ENCODE peak calls at places on chromosome 6, in eight cellular contexts. U is stomach, F is right lobe of liver, B is thyroid gland, W is mammary epithelial cell, I is tibial artery, Q is right cardiac atrium, Y is heart left ventricle. S is an unnamed sample.
A peak's percentile ranks its signal among the peaks of the same experiment; 100 is the strongest.

GRCh38 chr6:123226398-123226797 is 230.4 kb downstream of the CLVS2 start:
- DNase-seq in U (no peak), F (no peak), B (no peak), W (no peak), I (no peak), Q (no peak), Y (no peak), S (no peak)

GRCh38 chr6:61558796-61559195 is 727.2 kb downstream of the KHDRBS2 start:
- DNase-seq in U (no peak), F (no peak), B (no peak), W (no peak), I (no peak), Q (no peak), Y (no peak), S (no peak)

GRCh38 chr6:159608961-159609673 is 83.9 kb downstream of the SOD2 start:
- DNase-seq in U (no peak), F (no peak), B (peak; percentile 22), W (peak; percentile 50), I (no peak), Q (no peak), Y (no peak), S (peak; percentile 16)

GRCh38 chr6:52161689-52162438 is 24.3 kb upstream of the IL17A start:
- DNase-seq in U (no peak), F (no peak), B (no peak), W (no peak), I (no peak), Q (no peak), Y (no peak), S (no peak)

GRCh38 chr6:136527831-136528230 is 22.4 kb downstream of the MAP7 start:
- DNase-seq in U (no peak), F (no peak), B (no peak), W (no peak), I (no peak), Q (no peak), Y (no peak), S (no peak)

GRCh38 chr6:41939848-41940758 is 1.5 kb downstream of the CCND3 start:
- DNase-seq in U (peak; percentile 27), F (peak; percentile 52), B (no peak), W (peak; percentile 18), I (no peak), Q (no peak), Y (no peak), S (no peak)

GRCh38 chr6:139588734-139589418 is 214.4 kb upstream of the CITED2 start:
- DNase-seq in U (no peak), F (no peak), B (no peak), W (no peak), I (no peak), Q (no peak), Y (no peak), S (no peak)

GRCh38 chr6:151633517-151634335 is 139.9 kb downstream of the CCDC170 start:
- DNase-seq in U (peak; percentile 45), F (peak; percentile 63), B (no peak), W (no peak), I (no peak), Q (no peak), Y (no peak), S (no peak)

GRCh38 chr6:41560440-41561192 is 14.4 kb downstream of the FOXP4 start:
- DNase-seq in U (peak; percentile 59), F (no peak), B (no peak), W (no peak), I (no peak), Q (peak; percentile 88), Y (peak; percentile 84), S (no peak)

GRCh38 chr6:43983632-43984031 is 143.6 kb downstream of the MRPL14 start:
- DNase-seq in U (no peak), F (no peak), B (no peak), W (no peak), I (no peak), Q (no peak), Y (no peak), S (no peak)

DNA sequence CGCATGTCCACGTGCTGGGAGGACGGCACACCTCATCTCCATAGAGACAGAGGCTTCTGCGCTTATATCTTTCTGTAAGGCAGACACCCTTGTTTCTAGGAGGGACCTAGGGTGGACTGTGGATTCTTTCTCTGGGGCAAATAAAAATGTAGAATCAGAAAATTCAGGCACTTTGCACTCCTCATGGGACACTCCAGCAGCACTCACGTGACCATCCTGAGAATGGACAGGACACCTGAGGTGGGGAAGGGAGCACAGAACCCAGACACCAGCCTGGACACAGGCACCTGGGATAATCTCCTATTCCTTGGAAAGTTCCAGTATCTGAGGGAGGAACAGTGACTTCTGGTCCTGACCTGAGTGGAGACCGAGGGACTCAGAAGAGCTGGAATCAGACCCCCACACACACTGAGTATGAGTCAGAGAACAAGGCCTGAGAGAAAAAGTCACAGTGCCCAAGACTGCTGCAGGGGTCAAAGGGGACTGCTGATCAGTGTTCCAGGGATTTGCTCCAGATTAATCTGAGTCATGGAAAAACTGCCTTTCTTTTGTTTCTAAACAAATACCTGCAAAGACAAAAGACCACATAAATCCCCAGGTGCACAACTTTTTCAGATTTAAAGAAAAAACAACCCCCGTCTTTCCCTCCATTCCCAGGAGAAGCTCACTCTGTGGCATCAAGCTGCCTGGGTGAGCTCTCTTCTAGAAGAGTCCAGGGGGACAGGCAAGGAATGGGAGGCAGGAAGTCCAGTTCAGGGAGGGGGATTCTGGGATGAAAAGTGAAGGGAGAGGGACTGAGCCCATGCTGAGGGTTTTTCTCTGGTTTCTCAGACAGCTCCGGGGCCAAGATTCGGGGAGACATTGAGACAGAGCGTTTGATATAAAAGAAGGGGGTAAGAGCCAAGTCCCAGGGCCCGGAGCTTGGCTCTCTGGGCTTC is 35.6 kb upstream of the MICB start:
- DNase-seq in U (no peak), F (no peak), B (no peak), W (no peak), I (no peak), Q (no peak), Y (no peak), S (no peak)
- H3K4me3 ChIP-seq in U (peak overlapping the region; percentile 42), F (peak overlapping the region; percentile 55), B (no peak overlapping the region), W (peak overlapping the region; percentile 6), I (peak overlapping the region; percentile 46), Q (peak overlapping the region; percentile 74), Y (peak overlapping the region; percentile 46), S (peak overlapping the region; percentile 50)

DNA sequence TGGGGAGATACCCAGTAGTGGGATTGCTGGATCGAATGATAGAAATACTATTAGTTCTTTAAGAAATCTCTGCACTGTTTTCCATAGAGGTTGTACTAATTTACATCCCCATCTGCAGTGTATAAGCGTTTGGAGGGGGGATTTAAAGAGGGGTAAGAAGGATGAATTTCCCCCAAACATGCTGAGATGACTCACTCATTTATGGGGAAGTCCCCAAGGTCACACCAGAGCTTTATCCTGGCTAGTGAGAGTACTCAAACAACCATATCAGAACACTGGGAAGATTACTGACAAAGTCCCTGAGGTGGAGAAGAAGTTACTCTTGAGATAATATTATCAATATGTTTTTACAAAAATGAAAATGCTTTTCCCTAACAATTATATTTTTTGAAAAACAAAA is 44.0 kb downstream of the ROS1 start:
- DNase-seq in U (no peak), F (no peak), B (no peak), W (no peak), I (no peak), Q (no peak), Y (no peak), S (no peak)
- H3K4me1 ChIP-seq in U (peaks cover under 1% of the 10 kb centered on the region), F (no peaks in the 10 kb centered on the region), B (no peaks in the 10 kb centered on the region), W (no peaks in the 10 kb centered on the region), I (no peaks in the 10 kb centered on the region), Q (no peaks in the 10 kb centered on the region), Y (no peaks in the 10 kb centered on the region), S (no peaks in the 10 kb centered on the region)

DNA sequence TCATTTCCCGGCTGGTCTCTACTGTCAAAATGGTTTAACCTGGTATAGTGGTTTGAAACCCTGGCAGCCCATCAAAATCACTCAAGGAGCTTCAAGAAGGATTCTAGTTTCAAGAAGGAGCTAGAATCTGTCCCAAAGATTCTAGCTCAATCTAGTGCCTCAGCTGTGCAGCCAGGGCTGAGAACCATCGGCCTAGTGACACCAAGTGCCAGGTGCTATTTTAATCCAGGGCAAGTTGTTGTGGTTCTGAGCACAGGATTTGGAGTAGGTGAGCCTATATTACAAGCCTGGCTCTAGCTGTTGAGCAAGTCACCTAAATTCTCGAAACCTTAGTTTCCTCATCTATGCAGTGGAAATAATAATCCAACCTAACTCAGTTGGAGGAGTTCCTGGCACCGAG is 3.7 kb downstream of the MOCS1 start:
- DNase-seq in U (no peak), F (no peak), B (no peak), W (no peak), I (no peak), Q (no peak), Y (no peak), S (no peak)
- H3K27ac ChIP-seq in U (peak overlapping the region; percentile 62), F (no peak overlapping the region), B (peak overlapping the region; percentile 19), W (no peak overlapping the region), I (peak overlapping the region; percentile 97), Q (no peak overlapping the region), Y (no peak overlapping the region), S (no peak overlapping the region)

DNA sequence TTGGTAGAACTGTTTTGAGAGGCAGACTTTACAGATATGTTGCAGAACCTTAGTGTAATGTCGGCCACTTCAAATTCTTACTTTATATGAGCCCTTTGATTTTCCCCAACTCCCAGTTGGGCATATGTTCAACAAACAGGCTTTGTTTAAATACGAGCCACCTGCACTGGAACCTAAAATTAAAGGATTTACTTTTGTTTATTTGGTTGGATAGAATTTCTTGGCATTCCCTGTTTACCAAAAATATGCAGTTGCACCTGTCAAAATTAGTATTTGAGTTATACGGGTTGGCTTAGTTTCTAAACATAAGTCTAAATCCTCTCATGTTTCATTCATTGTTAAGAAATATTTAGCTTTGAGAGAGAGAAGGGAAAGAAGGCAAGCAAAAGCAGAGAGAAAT is 2.4 kb upstream of the GLYATL3 start:
- DNase-seq in U (no peak), F (no peak), B (no peak), W (no peak), I (no peak), Q (no peak), Y (no peak), S (no peak)
- H3K4me3 ChIP-seq in U (no peak overlapping the region), F (no peak overlapping the region), B (no peak overlapping the region), W (no peak overlapping the region), I (no peak overlapping the region), Q (no peak overlapping the region), Y (no peak overlapping the region), S (no peak overlapping the region)

GRCh38 chr6:36925809-36926208 is 28.7 kb upstream of the PI16 start:
- DNase-seq in U (no peak), F (no peak), B (no peak), W (no peak), I (no peak), Q (no peak), Y (no peak), S (no peak)
- H3K4me1 ChIP-seq in U (peaks cover 12% of the 10 kb centered on the region), F (no peaks in the 10 kb centered on the region), B (peaks cover 27% of the 10 kb centered on the region), W (no peaks in the 10 kb centered on the region), I (no peaks in the 10 kb centered on the region), Q (peaks cover 10% of the 10 kb centered on the region), Y (peaks cover 18% of the 10 kb centered on the region), S (peaks cover 4% of the 10 kb centered on the region)

GRCh38 chr6:150416120-150416519 is 47.3 kb downstream of the IYD start:
- DNase-seq in U (no peak), F (no peak), B (no peak), W (peak; percentile 4), I (no peak), Q (no peak), Y (no peak), S (no peak)
- H3K27ac ChIP-seq in U (no peak overlapping the region), F (no peak overlapping the region), B (no peak overlapping the region), W (no peak overlapping the region), I (no peak overlapping the region), Q (no peak overlapping the region), Y (no peak overlapping the region), S (no peak overlapping the region)